ENCODE peak calls at places on chromosomes 13 and 19, in eight cellular contexts. R, V, T, A, Y, X, K and D are unnamed samples.
A peak's percentile ranks its signal among the peaks of the same experiment; 100 is the strongest.

GRCh38 chr13:28560612-28561011 is 65.7 kb upstream of the FLT1 start:
- DNase-seq in X (no peak), T (no peak), K (no peak), V (no peak), A (no peak), R (no peak), Y (no peak), D (no peak)

GRCh38 chr19:44747739-44748425 is 626 bp upstream of the BCL3 start:
- DNase-seq in X (no peak), Y (no peak), T (peak; percentile 52), K (no peak), A (peak; percentile 69), V (peak; percentile 76), R (peak; percentile 50), D (peak; percentile 89)

GRCh38 chr13:24234200-24234915 is 73.8 kb downstream of the SPATA13 start:
- DNase-seq in X (no peak), V (no peak), R (no peak), T (no peak), A (no peak), K (no peak), Y (no peak), D (no peak)

GRCh38 chr19:10206226-10206873 is 11.6 kb upstream of the DNMT1 start:
- DNase-seq in V (no peak), X (no peak), R (peak; percentile 45), Y (no peak), T (no peak), K (no peak), A (no peak), D (no peak)

GRCh38 chr19:12994701-12995595 is at the start of gene NFIX:
- DNase-seq in X (no peak), R (peak; percentile 24), T (peak; percentile 56), K (no peak), Y (no peak), V (no peak), A (peak; percentile 78), D (peak; percentile 86)

GRCh38 chr19:40284501-40285352 is at the start of gene AKT2:
- DNase-seq in R (no peak), Y (peak; percentile 29), A (no peak), T (peak; percentile 18), V (peak; percentile 85), X (peak; percentile 48), K (no peak), D (peak; percentile 85)

GRCh38 chr19:1026189-1027019 is at the start of gene CNN2:
- DNase-seq in K (no peak), R (peak; percentile 64), T (peak; percentile 71), X (no peak), A (peak; percentile 88), Y (no peak), V (peak; percentile 69), D (peak; percentile 93)

GRCh38 chr13:90800082-90800746 is 547.3 kb upstream of the MIR17HG start:
- DNase-seq in V (no peak), R (no peak), X (no peak), Y (no peak), K (no peak), A (no peak), T (peak; percentile 61), D (no peak)

GRCh38 chr19:1468274-1469199 is 10.5 kb downstream of the C19orf25 start:
- DNase-seq in R (no peak), X (no peak), T (no peak), V (no peak), Y (no peak), K (no peak), A (no peak), D (no peak)

GRCh38 chr13:65914707-65915106 is 1315.4 kb downstream of the PCDH9 start:
- DNase-seq in X (no peak), V (no peak), R (no peak), A (no peak), Y (no peak), K (no peak), T (no peak), D (no peak)
- TF ChIP-seq POLR2A in X (no peak), V (no peak), R (no peak), A (no peak), Y (no peak), K (no peak), T (no peak), D (no peak)

DNA sequence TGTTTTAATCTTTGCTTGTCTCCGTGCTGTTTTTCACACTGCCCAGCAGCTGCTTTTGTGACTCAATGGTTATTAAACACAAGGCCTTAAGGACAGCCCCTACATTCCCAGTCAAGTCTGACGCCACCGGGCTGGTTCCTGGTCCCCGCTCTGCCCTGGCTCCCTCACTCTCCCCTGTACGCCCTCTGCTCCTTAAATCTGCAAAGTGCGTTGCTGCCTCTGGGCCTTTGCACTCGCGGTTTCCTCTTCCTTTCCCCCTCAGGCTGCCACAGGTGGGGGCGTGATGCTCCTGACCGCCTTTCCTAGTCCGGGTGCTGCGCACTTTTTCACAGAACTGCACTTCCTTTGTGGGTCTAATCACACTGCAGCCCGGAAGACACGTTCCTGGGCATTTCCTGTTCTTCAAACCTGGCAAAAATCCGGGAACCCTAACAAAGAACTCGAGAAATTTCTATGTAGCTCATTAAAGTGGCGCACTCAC is 25.6 kb downstream of the NOSIP start:
- DNase-seq in T (no peak), R (no peak), Y (no peak), A (no peak), V (no peak), K (no peak), X (no peak), D (no peak)
- TF ChIP-seq EP300 in T (peak; percentile 36), R (no peak), Y (no peak), A (no peak), V (no peak), K (no peak), X (no peak), D (no peak)

GRCh38 chr19:35344511-35345031 is 3.1 kb upstream of the FFAR1 start:
- DNase-seq in X (no peak), K (peak; percentile 34), A (no peak), R (no peak), V (no peak), T (no peak), Y (no peak), D (peak; percentile 40)

GRCh38 chr19:35340431-35340830 is 7.3 kb upstream of the FFAR1 start:
- DNase-seq in T (no peak), A (no peak), K (no peak), X (no peak), R (no peak), Y (no peak), V (no peak), D (no peak)

GRCh38 chr19:35341006-35341405 is 6.7 kb upstream of the FFAR1 start:
- DNase-seq in Y (no peak), K (no peak), T (no peak), X (no peak), V (no peak), A (no peak), R (no peak), D (no peak)

GRCh38 chr19:35342430-35342829 is 5.3 kb upstream of the FFAR1 start:
- DNase-seq in K (no peak), X (no peak), Y (no peak), V (no peak), R (no peak), A (no peak), T (no peak), D (peak; percentile 6)

DNA sequence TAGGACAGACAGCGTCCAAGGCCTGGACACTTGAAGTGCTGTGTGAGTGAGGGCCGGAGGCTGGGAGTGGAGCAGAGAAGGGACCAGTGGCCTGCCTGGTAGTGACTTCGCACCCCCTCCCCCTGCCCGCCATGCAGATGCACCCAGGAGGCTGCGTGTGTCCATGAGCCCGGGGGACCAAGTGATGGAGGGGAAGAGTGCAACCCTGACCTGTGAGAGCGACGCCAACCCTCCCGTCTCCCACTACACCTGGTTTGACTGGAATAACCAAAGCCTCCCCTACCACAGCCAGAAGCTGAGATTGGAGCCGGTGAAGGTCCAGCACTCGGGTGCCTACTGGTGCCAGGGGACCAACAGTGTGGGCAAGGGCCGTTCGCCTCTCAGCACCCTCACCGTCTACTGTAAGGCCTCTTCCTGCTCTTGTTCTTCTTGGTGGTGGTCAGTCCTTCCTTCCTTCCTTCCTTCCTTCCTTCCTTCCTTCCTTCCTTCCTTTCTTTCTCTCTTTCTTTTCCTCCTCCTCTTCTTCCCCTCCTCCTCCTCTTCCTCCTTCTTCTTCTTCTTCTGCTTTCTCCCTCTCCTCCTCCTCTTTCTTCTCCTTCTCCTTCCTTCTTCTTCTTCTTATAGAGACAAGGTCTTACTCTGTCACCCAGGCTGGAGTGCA is 6.0 kb upstream of the FFAR1 start:
- DNase-seq in R (no peak), A (no peak), X (no peak), T (no peak), Y (no peak), K (no peak), V (no peak), D (no peak)
- TF ChIP-seq POLR2A in R (no peak), A (no peak), X (no peak), T (no peak), Y (no peak), K (no peak), V (no peak), D (no peak)

DNA sequence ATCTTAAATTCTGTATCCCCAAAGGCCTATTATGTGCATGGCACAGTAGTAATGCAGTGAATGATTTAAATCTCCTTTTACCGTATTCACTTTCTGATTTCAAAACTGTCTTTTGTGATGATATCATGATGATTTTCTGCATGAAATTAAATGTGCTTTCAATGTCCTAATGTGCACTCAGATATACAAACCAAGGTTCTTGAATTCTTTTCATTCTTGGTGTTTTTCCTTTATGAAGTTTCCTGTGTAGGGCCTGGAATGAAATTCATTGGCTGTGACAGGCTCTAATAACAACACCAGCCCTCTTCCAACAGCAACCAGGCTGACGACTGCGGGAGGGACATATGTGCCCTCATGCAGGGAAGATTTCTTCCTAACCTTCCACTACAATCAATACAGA is 1052.0 kb downstream of the DIAPH3 start:
- DNase-seq in Y (no peak), V (no peak), A (no peak), T (no peak), R (no peak), X (no peak), K (no peak), D (no peak)
- TF ChIP-seq EP300 in Y (no peak), V (no peak), A (no peak), T (no peak), R (no peak), X (no peak), K (no peak), D (no peak)